ENCODE peak calls at places on chromosomes 5 and 9, in six cellular contexts. O, Y, M, D, P and S are unnamed samples.
A peak's percentile ranks its signal among the peaks of the same experiment; 100 is the strongest.

GRCh38 chr5:1112596-1113331 is 901 bp upstream of the SLC12A7 start:
- DNase-seq in O (no peak), Y (no peak), M (no peak), D (peak; percentile 67), P (no peak), S (peak; percentile 99)

GRCh38 chr9:16732546-16732945 is 137.9 kb downstream of the BNC2 start:
- DNase-seq in O (no peak), Y (no peak), M (no peak), D (peak; percentile 23), P (no peak), S (no peak)

GRCh38 chr9:36985061-36985768 is 48.9 kb downstream of the PAX5 start:
- DNase-seq in O (no peak), Y (no peak), M (no peak), D (no peak), P (no peak), S (no peak)

GRCh38 chr5:102863058-102863457 is 108.0 kb downstream of the PAM start:
- DNase-seq in O (no peak), Y (no peak), M (no peak), D (peak; percentile 91), P (no peak), S (peak; percentile 28)

GRCh38 chr5:132639706-132640130 is 18.3 kb upstream of the IL13 start:
- DNase-seq in O (no peak), Y (no peak), M (no peak), D (no peak), P (no peak), S (no peak)

GRCh38 chr5:130747556-130747955 is 417.5 kb downstream of the HINT1 start:
- DNase-seq in O (no peak), Y (no peak), M (no peak), D (no peak), P (no peak), S (no peak)

GRCh38 chr9:93860694-93861658 is 94.2 kb downstream of the BARX1 start:
- DNase-seq in O (no peak), Y (no peak), M (no peak), D (no peak), P (no peak), S (no peak)

GRCh38 chr9:35563791-35564197 is 41.3 kb upstream of the TESK1 start:
- DNase-seq in O (peak; percentile 33), Y (peak; percentile 40), M (no peak), D (no peak), P (no peak), S (no peak)

GRCh38 chr5:130571076-130571475 is 594.0 kb downstream of the HINT1 start:
- DNase-seq in O (no peak), Y (no peak), M (no peak), D (no peak), P (peak; percentile 79), S (peak; percentile 4)

GRCh38 chr5:128408622-128409021 is 129.4 kb downstream of the FBN2 start:
- DNase-seq in O (no peak), Y (no peak), M (no peak), D (peak; percentile 30), P (no peak), S (no peak)

GRCh38 chr5:90861843-90862586 is 303.4 kb downstream of the ADGRV1 start:
- DNase-seq in O (no peak), Y (no peak), M (no peak), D (no peak), P (no peak), S (peak; percentile 4)

GRCh38 chr5:31213676-31214638 is 20.5 kb downstream of the CDH6 start:
- DNase-seq in O (no peak), Y (no peak), M (no peak), D (peak; percentile 94), P (no peak), S (peak; percentile 71)

GRCh38 chr9:71626395-71626794 is 141.9 kb downstream of the CEMIP2 start:
- DNase-seq in O (no peak), Y (no peak), M (no peak), D (no peak), P (no peak), S (no peak)

GRCh38 chr5:176415240-176416122 is 858 bp downstream of the CLTB start:
- DNase-seq in O (peak; percentile 30), Y (no peak), M (no peak), D (peak; percentile 61), P (peak; percentile 62), S (peak; percentile 69)

GRCh38 chr5:149015561-149015960 is 47.3 kb downstream of the SH3TC2 start:
- DNase-seq in O (no peak), Y (peak; percentile 43), M (no peak), D (no peak), P (no peak), S (no peak)

GRCh38 chr5:36202521-36202961 is 39.2 kb downstream of the NADK2 start:
- DNase-seq in O (no peak), Y (peak; percentile 4), M (no peak), D (no peak), P (no peak), S (no peak)

GRCh38 chr5:134127988-134128647 is 13.6 kb downstream of the TCF7 start:
- DNase-seq in O (no peak), Y (peak; percentile 9), M (peak; percentile 41), D (no peak), P (no peak), S (no peak)

GRCh38 chr9:113853333-113853732 is 22.8 kb upstream of the ZNF618 start:
- DNase-seq in O (no peak), Y (peak; percentile 8), M (no peak), D (peak; percentile 16), P (no peak), S (peak; percentile 63)

GRCh38 chr5:147481376-147481775 is 28.5 kb downstream of the DPYSL3 start:
- DNase-seq in O (no peak), Y (peak; percentile 33), M (no peak), D (peak; percentile 80), P (peak; percentile 52), S (no peak)

GRCh38 chr9:108377881-108378280 is 477.9 kb downstream of the ACTL7B start:
- DNase-seq in O (no peak), Y (no peak), M (no peak), D (no peak), P (no peak), S (no peak)

GRCh38 chr5:113218200-113218599 is 216.6 kb downstream of the TSSK1B start:
- DNase-seq in O (no peak), Y (no peak), M (no peak), D (no peak), P (no peak), S (no peak)

GRCh38 chr9:113468716-113469448 is 5.4 kb downstream of the RGS3 start:
- DNase-seq in O (no peak), Y (no peak), M (no peak), D (peak; percentile 16), P (peak; percentile 53), S (no peak)

GRCh38 chr5:108543486-108543885 is 161.6 kb upstream of the FBXL17 start:
- DNase-seq in O (no peak), Y (no peak), M (no peak), D (no peak), P (no peak), S (no peak)

GRCh38 chr5:33272288-33272687 is 168.5 kb upstream of the TARS1 start:
- DNase-seq in O (no peak), Y (peak; percentile 94), M (no peak), D (no peak), P (peak; percentile 79), S (no peak)

GRCh38 chr9:101893661-101894646 is 155.5 kb upstream of the GRIN3A start:
- DNase-seq in O (no peak), Y (no peak), M (no peak), D (no peak), P (no peak), S (no peak)

GRCh38 chr5:176614805-176615478 is 5.0 kb upstream of the GPRIN1 start:
- DNase-seq in O (no peak), Y (peak; percentile 80), M (no peak), D (no peak), P (peak; percentile 39), S (peak; percentile 80)

GRCh38 chr9:136392538-136393449 is 7.2 kb downstream of the SNAPC4 start:
- DNase-seq in O (no peak), Y (no peak), M (no peak), D (no peak), P (no peak), S (no peak)

GRCh38 chr9:92724528-92725265 is 39.9 kb downstream of the BICD2 start:
- DNase-seq in O (no peak), Y (no peak), M (no peak), D (peak; percentile 36), P (no peak), S (peak; percentile 54)

GRCh38 chr9:109035684-109036423 is 22.6 kb upstream of the CTNNAL1 start:
- DNase-seq in O (peak; percentile 69), Y (peak; percentile 94), M (no peak), D (no peak), P (peak; percentile 76), S (no peak)